ENCODE peak calls at places on chromosome 10, in ten cellular contexts. M is stimulated activated naive CD4-positive, alpha-beta T cell; E is GM23338; J is left lobe of liver; P is NCI-H69; V is AG09319; G is stimulated activated CD8-positive, alpha-beta memory T cell treated with anti-CD3 and anti-CD28 coated beads, Interleukin-4, amount 100 ng/mL, for 1 hour; Z is activated naive CD8-positive, alpha-beta T cell treated with anti-CD3 and anti-CD28 coated beads, Interleukin-2, amount 50 U/mL, for 24 hours; B is stimulated activated CD4-positive, alpha-beta T cell treated with anti-CD3 and anti-CD28 coated beads, Interleukin-1b, Interleukin-23, amount 100 ng/mL, for 4 hours; Y is NCI-H82. X is an unnamed sample.

GRCh38 chr10:95560288-95561199 is 627 bp downstream of the SORBS1 start:
- DNase-seq in Z (peak), M (peak), G (no peak), B (peak), V (no peak), Y (peak), J (peak), E (peak), P (peak), X (peak)

GRCh38 chr10:110706690-110707098 is 62.6 kb downstream of the RBM20 start:
- DNase-seq in E (peak), M (no peak), B (no peak), V (peak), J (no peak), P (no peak), Y (no peak), Z (no peak), G (no peak), X (peak)

GRCh38 chr10:67533376-67533775 is 162.6 kb downstream of the CTNNA3 start:
- DNase-seq in G (no peak), V (no peak), J (no peak), Z (no peak), P (no peak), E (no peak), Y (no peak), M (no peak), B (no peak), X (no peak)

GRCh38 chr10:124524991-124525653 is 63.5 kb downstream of the LHPP start:
- DNase-seq in P (peak), Y (no peak), V (no peak), M (no peak), B (no peak), J (peak), E (no peak), Z (no peak), G (no peak), X (no peak)

GRCh38 chr10:103895458-103896186 is 22.4 kb downstream of the STN1 start:
- DNase-seq in E (no peak), M (no peak), Z (no peak), V (peak), B (no peak), P (peak), Y (peak), J (no peak), G (no peak), X (no peak)

GRCh38 chr10:6516877-6517276 is 63.2 kb downstream of the PRKCQ start:
- DNase-seq in G (no peak), J (no peak), M (no peak), Y (no peak), V (no peak), Z (no peak), E (no peak), B (no peak), P (no peak), X (no peak)

GRCh38 chr10:6211341-6212265 is 8.9 kb downstream of the PFKFB3 start:
- DNase-seq in V (no peak), Z (no peak), B (no peak), Y (no peak), E (peak), P (peak), G (no peak), J (no peak), M (no peak), X (peak)

GRCh38 chr10:46552526-46553237 is 3.8 kb downstream of the GPRIN2 start:
- DNase-seq in V (no peak), J (no peak), Y (no peak), Z (no peak), M (no peak), B (no peak), G (no peak), E (no peak), P (peak), X (no peak)

GRCh38 chr10:44879531-44879899 is 31.6 kb upstream of the TMEM72 start:
- DNase-seq in G (no peak), V (no peak), Z (no peak), P (no peak), E (no peak), Y (no peak), M (no peak), B (no peak), J (no peak), X (no peak)

GRCh38 chr10:16832351-16833080 is 15.3 kb upstream of the RSU1 start:
- DNase-seq in Y (no peak), G (no peak), Z (no peak), J (no peak), M (no peak), E (no peak), V (peak), B (no peak), P (peak), X (no peak)

GRCh38 chr10:14645239-14645960 is 129.3 kb downstream of the FAM107B start:
- DNase-seq in G (no peak), V (no peak), E (no peak), Z (no peak), M (no peak), P (no peak), J (no peak), Y (no peak), B (no peak), X (no peak)

GRCh38 chr10:113518816-113519591 is 33.8 kb upstream of the HABP2 start:
- DNase-seq in V (no peak), B (no peak), Y (no peak), E (no peak), M (no peak), G (no peak), J (no peak), P (no peak), Z (no peak), X (no peak)

GRCh38 chr10:106083572-106083971 is 1080.9 kb downstream of the SORCS1 start:
- DNase-seq in V (no peak), Y (no peak), M (no peak), Z (no peak), J (no peak), E (no peak), G (no peak), B (no peak), P (no peak), X (no peak)

GRCh38 chr10:77974396-77975074 is 48.0 kb upstream of the DLG5 start:
- DNase-seq in J (no peak), B (no peak), P (peak), E (peak), G (no peak), V (no peak), Y (peak), M (no peak), Z (no peak), X (peak)

GRCh38 chr10:126425473-126426065 is 37.3 kb upstream of the ADAM12 start:
- DNase-seq in J (no peak), Z (no peak), P (no peak), E (no peak), B (no peak), V (no peak), Y (no peak), M (no peak), G (no peak), X (no peak)

GRCh38 chr10:132938472-132939329 is 3.7 kb downstream of the CFAP46 start:
- DNase-seq in M (no peak), B (no peak), J (peak), P (no peak), Z (peak), G (no peak), V (no peak), Y (peak), E (peak), X (peak)

GRCh38 chr10:70592746-70593512 is 9.6 kb downstream of the PRF1 start:
- DNase-seq in J (peak), Y (no peak), Z (no peak), G (no peak), V (no peak), B (no peak), P (no peak), M (no peak), E (no peak), X (no peak)

GRCh38 chr10:77049896-77050295 is 587.7 kb downstream of the KCNMA1 start:
- DNase-seq in M (no peak), V (no peak), G (no peak), Y (no peak), B (no peak), Z (no peak), P (no peak), E (no peak), J (no peak), X (no peak)

GRCh38 chr10:132062641-132063390 is 2.9 kb upstream of the JAKMIP3 start:
- DNase-seq in P (peak), J (peak), E (no peak), B (no peak), G (no peak), Z (no peak), V (no peak), M (no peak), Y (no peak), X (no peak)

GRCh38 chr10:58266003-58266825 is 1.5 kb downstream of the IPMK start:
- DNase-seq in Y (no peak), G (no peak), E (no peak), J (no peak), V (no peak), B (peak), M (no peak), Z (peak), P (peak), X (no peak)

GRCh38 chr10:100831742-100832141 is 81.0 kb upstream of the SLF2 start:
- DNase-seq in G (no peak), Z (no peak), M (no peak), Y (no peak), P (no peak), V (no peak), E (no peak), J (no peak), B (no peak), X (no peak)

GRCh38 chr10:55330485-55330884 is 529.5 kb upstream of the PCDH15 start:
- DNase-seq in Z (no peak), E (no peak), Y (no peak), B (no peak), G (no peak), P (peak), V (no peak), M (no peak), J (no peak), X (no peak)

GRCh38 chr10:100020883-100021248 is 11.1 kb upstream of the DNMBP start:
- DNase-seq in Y (peak), M (no peak), J (no peak), P (peak), V (no peak), G (no peak), B (no peak), E (peak), Z (no peak), X (no peak)

GRCh38 chr10:79025113-79025832 is 43.5 kb upstream of the ZMIZ1 start:
- DNase-seq in Y (peak), P (peak), Z (peak), B (no peak), E (no peak), V (no peak), M (peak), G (no peak), J (no peak), X (peak)

GRCh38 chr10:86248062-86248461 is 118.5 kb downstream of the GRID1 start:
- DNase-seq in P (no peak), B (no peak), V (no peak), J (no peak), G (no peak), M (no peak), Z (no peak), E (no peak), Y (no peak), X (no peak)

GRCh38 chr10:34124522-34125035 is 690.5 kb downstream of the PARD3 start:
- DNase-seq in Z (no peak), E (no peak), P (peak), J (peak), M (no peak), G (no peak), Y (no peak), B (no peak), V (no peak), X (no peak)

GRCh38 chr10:3494131-3494878 is 290.7 kb downstream of the KLF6 start:
- DNase-seq in P (no peak), M (no peak), J (no peak), Y (no peak), G (no peak), Z (no peak), B (no peak), E (peak), V (no peak), X (no peak)

X was measured in iPS-NIHi11.